ENCODE peak calls at places on chromosome 17, in ten cellular contexts. T is cerebellum; L is activated naive CD4-positive, alpha-beta T cell; V is RPMI7951; A is GM19239; P is SK-N-DZ; U is EL; R is left cardiac atrium; Q is stimulated activated CD8-positive, alpha-beta memory T cell treated with anti-CD3 and anti-CD28 coated beads, Interleukin-15, amount 100 ng/mL, for 4 hours; I is K562. J is an unnamed sample.

GRCh38 chr17:50062323-50063243 is 6.7 kb downstream of the ITGA3 start:
- DNase-seq in L (no peak), R (peak; percentile 83), A (no peak), I (no peak), V (peak; percentile 99), Q (no peak), P (no peak), U (peak; percentile 100), T (peak; percentile 24), J (peak; percentile 47)

GRCh38 chr17:58249270-58250133 is 11.1 kb downstream of the LPO start:
- DNase-seq in R (peak; percentile 65), I (peak; percentile 80), T (peak; percentile 89), P (peak; percentile 70), V (peak; percentile 16), L (peak; percentile 68), A (peak; percentile 88), U (peak; percentile 63), Q (peak; percentile 62), J (peak; percentile 71)

GRCh38 chr17:57949649-57950048 is 5.6 kb downstream of the CUEDC1 start:
- DNase-seq in P (no peak), R (no peak), Q (no peak), T (no peak), A (no peak), I (no peak), L (no peak), U (peak; percentile 29), V (no peak), J (no peak)

GRCh38 chr17:2212328-2212981 is 91.1 kb downstream of the SMG6 start:
- DNase-seq in R (peak; percentile 58), U (peak; percentile 63), I (no peak), V (peak; percentile 75), T (no peak), Q (no peak), A (no peak), L (no peak), P (no peak), J (no peak)

GRCh38 chr17:61805399-61805798 is 57.9 kb downstream of the BRIP1 start:
- DNase-seq in A (no peak), V (peak; percentile 47), Q (no peak), T (no peak), I (no peak), P (no peak), U (peak; percentile 85), R (no peak), L (no peak), J (no peak)

GRCh38 chr17:62819511-62820221 is 11.6 kb upstream of the MARCHF10 start:
- DNase-seq in U (peak; percentile 98), V (peak; percentile 95), Q (no peak), R (peak; percentile 74), T (no peak), P (no peak), A (no peak), L (no peak), I (no peak), J (peak; percentile 59)

GRCh38 chr17:77451271-77451893 is 310.6 kb downstream of the SEC14L1 start:
- DNase-seq in U (peak; percentile 64), I (peak; percentile 84), Q (no peak), P (peak; percentile 89), R (peak; percentile 77), V (peak; percentile 74), L (no peak), T (no peak), A (no peak), J (peak; percentile 71)

GRCh38 chr17:40548982-40549680 is 16.1 kb downstream of the CCR7 start:
- DNase-seq in Q (no peak), P (no peak), R (peak; percentile 60), L (no peak), U (peak; percentile 91), A (no peak), T (no peak), V (peak; percentile 74), I (no peak), J (peak; percentile 43)

GRCh38 chr17:64773836-64774761 is 112.0 kb upstream of the SMURF2 start:
- DNase-seq in L (no peak), V (peak; percentile 60), A (no peak), I (peak; percentile 81), P (peak; percentile 84), U (peak; percentile 87), Q (no peak), T (no peak), R (peak; percentile 40), J (peak; percentile 80)

GRCh38 chr17:19386276-19386863 is 620 bp downstream of the MFAP4 start:
- DNase-seq in Q (no peak), P (no peak), U (peak; percentile 92), V (peak; percentile 77), L (no peak), I (no peak), R (peak; percentile 77), A (no peak), T (no peak), J (no peak)

GRCh38 chr17:31058958-31059357 is 35.8 kb upstream of the NF1 start:
- DNase-seq in T (no peak), Q (no peak), U (no peak), L (no peak), V (no peak), A (no peak), I (no peak), P (no peak), R (no peak), J (no peak)

GRCh38 chr17:50947844-50948514 is 81.8 kb upstream of the TOB1 start:
- DNase-seq in I (peak; percentile 48), T (peak; percentile 74), A (no peak), Q (no peak), V (no peak), P (no peak), U (no peak), R (peak; percentile 68), L (no peak), J (peak; percentile 96)

GRCh38 chr17:66347661-66348604 is 45.5 kb downstream of the PRKCA start:
- DNase-seq in Q (no peak), T (no peak), A (no peak), P (no peak), I (peak; percentile 66), U (peak; percentile 68), L (no peak), R (no peak), V (peak; percentile 35), J (no peak)

GRCh38 chr17:34858941-34859562 is 102.2 kb downstream of the CCT6B start:
- DNase-seq in A (no peak), Q (no peak), V (peak; percentile 46), U (no peak), I (no peak), L (no peak), R (no peak), P (no peak), T (no peak), J (no peak)

GRCh38 chr17:72259977-72260376 is 139.2 kb downstream of the SOX9 start:
- DNase-seq in R (no peak), L (no peak), V (no peak), P (no peak), T (no peak), Q (no peak), A (no peak), U (no peak), I (no peak), J (no peak)

GRCh38 chr17:6551909-6552768 is 4.2 kb downstream of the PITPNM3 start:
- DNase-seq in A (no peak), U (no peak), L (no peak), V (no peak), I (no peak), Q (no peak), R (no peak), P (no peak), T (peak; percentile 66), J (peak; percentile 74)

GRCh38 chr17:62666061-62666800 is 38.8 kb downstream of the MRC2 start:
- DNase-seq in R (no peak), P (no peak), V (no peak), T (no peak), A (no peak), I (no peak), U (no peak), L (no peak), Q (no peak), J (no peak)

J was measured in pancreas.